ENCODE peak calls at places on chromosome 14, in seven cellular contexts. H is stimulated activated CD8-positive, alpha-beta memory T cell treated with anti-CD3 and anti-CD28 coated beads, Interleukin-12 subunit alpha, Interleukin-12 subunit beta, amount 100 ng/mL, for 1 hour; E is NAMALWA; M is glutamatergic neuron; O is stomach; R is Caki2; W is hippocampal formation. Y is an unnamed sample.

GRCh38 chr14:92486881-92487280 is 26.7 kb upstream of the RIN3 start:
- DNase-seq in H (no peak), O (no peak), E (no peak), M (no peak), W (no peak), R (no peak), Y (no peak)

GRCh38 chr14:93727917-93728650 is 60.2 kb downstream of the PRIMA1 start:
- DNase-seq in E (no peak), R (no peak), M (no peak), H (no peak), W (no peak), O (no peak), Y (no peak)

GRCh38 chr14:104878582-104878981 is 13.5 kb downstream of the CEP170B start:
- DNase-seq in O (no peak), W (no peak), E (no peak), H (no peak), R (no peak), M (peak; percentile 51), Y (no peak)

GRCh38 chr14:23061995-23062394 is 4.7 kb upstream of the CDH24 start:
- DNase-seq in M (no peak), E (no peak), R (peak; percentile 82), H (no peak), W (no peak), O (peak; percentile 61), Y (no peak)

GRCh38 chr14:100861188-100861936 is 35.4 kb downstream of the MEG3 start:
- DNase-seq in H (no peak), O (no peak), R (no peak), E (no peak), M (no peak), W (no peak), Y (no peak)

GRCh38 chr14:53942970-53943750 is 13.5 kb downstream of the BMP4 start:
- DNase-seq in H (no peak), O (no peak), E (no peak), W (no peak), R (no peak), M (no peak), Y (no peak)

GRCh38 chr14:27845241-27845850 is 921.2 kb upstream of the FOXG1 start:
- DNase-seq in W (no peak), R (no peak), M (no peak), O (no peak), H (no peak), E (no peak), Y (no peak)

GRCh38 chr14:89958966-89959365 is 3.2 kb downstream of the TDP1 start:
- DNase-seq in O (no peak), M (no peak), R (no peak), H (no peak), W (no peak), E (no peak), Y (no peak)

GRCh38 chr14:37142835-37143499 is 29.4 kb downstream of the SLC25A21 start:
- DNase-seq in O (no peak), R (peak; percentile 88), H (no peak), E (no peak), W (no peak), M (no peak), Y (no peak)

GRCh38 chr14:101716956-101717662 is 44.4 kb upstream of the PPP2R5C start:
- DNase-seq in M (no peak), W (no peak), R (no peak), O (peak; percentile 20), H (no peak), E (no peak), Y (no peak)

GRCh38 chr14:22556021-22556989 is 32.7 kb downstream of the DAD1 start:
- DNase-seq in M (no peak), H (peak; percentile 95), E (peak; percentile 100), W (no peak), O (peak; percentile 74), R (no peak), Y (no peak)

GRCh38 chr14:74906923-74907620 is 16.0 kb downstream of the RPS6KL1 start:
- DNase-seq in W (no peak), H (no peak), O (no peak), E (peak; percentile 34), R (no peak), M (no peak), Y (no peak)

GRCh38 chr14:54348001-54348611 is 48.7 kb upstream of the CDKN3 start:
- DNase-seq in R (peak; percentile 33), E (peak; percentile 56), O (no peak), W (peak; percentile 73), H (no peak), M (no peak), Y (no peak)

GRCh38 chr14:75198291-75198933 is 22.0 kb upstream of the TMED10 start:
- DNase-seq in W (peak; percentile 26), H (no peak), E (no peak), M (no peak), O (peak; percentile 52), R (no peak), Y (no peak)

GRCh38 chr14:68702578-68702977 is 90.3 kb downstream of the ZFP36L1 start:
- DNase-seq in E (no peak), W (no peak), O (no peak), M (no peak), H (no peak), R (no peak), Y (no peak)

GRCh38 chr14:23443881-23444280 is 8.4 kb upstream of the MYH7 start:
- DNase-seq in O (no peak), W (no peak), E (no peak), M (no peak), H (no peak), R (no peak), Y (no peak)

GRCh38 chr14:102514987-102515733 is 5.6 kb upstream of the ANKRD9 start:
- DNase-seq in M (no peak), R (no peak), E (no peak), O (no peak), W (no peak), H (no peak), Y (no peak)

GRCh38 chr14:61145903-61146411 is 135.2 kb downstream of the TMEM30B start:
- DNase-seq in R (no peak), M (no peak), E (no peak), W (no peak), O (no peak), H (no peak), Y (no peak)

GRCh38 chr14:88904864-88905263 is 80.4 kb downstream of the TTC8 start:
- DNase-seq in M (no peak), R (no peak), H (no peak), E (no peak), W (no peak), O (no peak), Y (no peak)

GRCh38 chr14:82500222-82500621 is 966.6 kb upstream of the SEL1L start:
- DNase-seq in O (no peak), M (no peak), R (no peak), H (no peak), W (no peak), E (no peak), Y (no peak)

GRCh38 chr14:95915326-95915725 is 38.7 kb downstream of the TUNAR start:
- DNase-seq in W (no peak), M (no peak), H (no peak), E (no peak), O (no peak), R (peak; percentile 96), Y (no peak)

GRCh38 chr14:99137913-99138571 is 134.0 kb downstream of the BCL11B start:
- DNase-seq in R (no peak), M (no peak), H (no peak), O (peak; percentile 13), W (no peak), E (peak; percentile 51), Y (no peak)

GRCh38 chr14:63200035-63200740 is 4.1 kb upstream of the RHOJ start:
- DNase-seq in H (no peak), E (no peak), R (no peak), O (no peak), W (no peak), M (no peak), Y (no peak)

GRCh38 chr14:101535232-101535631 is 26.1 kb upstream of the DIO3 start:
- DNase-seq in H (no peak), O (no peak), R (no peak), M (no peak), W (no peak), E (peak; percentile 43), Y (no peak)

GRCh38 chr14:90495357-90496276 is 98.8 kb downstream of the CALM1 start:
- DNase-seq in W (no peak), M (no peak), O (peak; percentile 64), E (peak; percentile 71), R (peak; percentile 50), H (peak; percentile 25), Y (no peak)

GRCh38 chr14:100616854-100617714 is 29.9 kb upstream of the BEGAIN start:
- DNase-seq in R (no peak), M (no peak), O (no peak), W (no peak), E (no peak), H (no peak), Y (no peak)

Y was measured in dorsolateral prefrontal cortex.